ENCODE peak calls at places on chromosome 9, in six cellular contexts. G, F, W, K, B and Y are unnamed samples.

GRCh38 chr9:110217656-110218099 is 9.7 kb upstream of the C9orf152 start:
- DNase-seq in F (peak), W (no peak), B (no peak), K (peak), G (peak), Y (peak)

GRCh38 chr9:79060726-79061125 is 511.0 kb upstream of the TLE4 start:
- DNase-seq in W (no peak), B (no peak), F (no peak), G (peak), K (no peak), Y (no peak)

GRCh38 chr9:72133365-72134035 is 15.7 kb upstream of the GDA start:
- DNase-seq in B (no peak), G (no peak), W (no peak), K (no peak), F (no peak), Y (no peak)

GRCh38 chr9:137432687-137433348 is 8.3 kb downstream of the ENTPD8 start:
- DNase-seq in F (no peak), B (no peak), G (no peak), K (no peak), W (no peak), Y (no peak)

GRCh38 chr9:77375956-77376532 is 198.7 kb downstream of the VPS13A start:
- DNase-seq in F (no peak), G (no peak), W (no peak), K (no peak), B (no peak), Y (no peak)

GRCh38 chr9:131717719-131718460 is 22.0 kb downstream of the RAPGEF1 start:
- DNase-seq in K (no peak), G (no peak), B (no peak), W (no peak), F (no peak), Y (no peak)

GRCh38 chr9:2465921-2466460 is 155.6 kb upstream of the VLDLR start:
- DNase-seq in B (peak), W (no peak), K (peak), F (no peak), G (no peak), Y (no peak)

GRCh38 chr9:69174645-69175487 is 789 bp downstream of the TJP2 start:
- DNase-seq in B (no peak), G (peak), W (peak), K (peak), F (peak), Y (peak)

GRCh38 chr9:93263334-93264229 is 79.6 kb downstream of the WNK2 start:
- DNase-seq in K (no peak), B (no peak), W (no peak), G (no peak), F (no peak), Y (no peak)

GRCh38 chr9:30597609-30598008 is 1786.8 kb upstream of the ACO1 start:
- DNase-seq in G (no peak), K (no peak), B (no peak), W (no peak), F (no peak), Y (no peak)